ENCODE peak calls at places on chromosomes 3 and 15, in five cellular contexts. B, C, I, P and Y are unnamed samples.

GRCh38 chr3:112770026-112770626 is 76.5 kb downstream of the CD200R1L start:
- DNase-seq in B (no peak), C (peak; percentile 57), I (peak; percentile 90), P (no peak), Y (no peak)

GRCh38 chr3:12178091-12178820 is 19.5 kb upstream of the TIMP4 start:
- DNase-seq in B (no peak), C (no peak), I (peak; percentile 49), P (no peak), Y (no peak)

GRCh38 chr3:123194552-123194951 is 7.2 kb upstream of the SEC22A start:
- DNase-seq in B (no peak), C (peak; percentile 97), I (peak; percentile 17), P (no peak), Y (no peak)

GRCh38 chr3:136925425-136926190 is 32.2 kb upstream of the IL20RB start:
- DNase-seq in B (no peak), C (no peak), I (no peak), P (no peak), Y (no peak)

GRCh38 chr3:150216041-150216811 is 191.9 kb upstream of the TSC22D2 start:
- DNase-seq in B (peak; percentile 55), C (no peak), I (peak; percentile 28), P (no peak), Y (no peak)

GRCh38 chr3:54188176-54188791 is 65.9 kb downstream of the CACNA2D3 start:
- DNase-seq in B (peak; percentile 33), C (peak; percentile 90), I (peak; percentile 27), P (no peak), Y (peak; percentile 14)

GRCh38 chr3:192413461-192413860 is 313.9 kb downstream of the FGF12 start:
- DNase-seq in B (no peak), C (no peak), I (no peak), P (no peak), Y (no peak)

GRCh38 chr15:33581032-33581431 is 270.3 kb downstream of the RYR3 start:
- DNase-seq in B (peak; percentile 54), C (no peak), I (peak; percentile 31), P (no peak), Y (peak; percentile 52)

GRCh38 chr3:142866841-142867631 is 21.8 kb downstream of the PCOLCE2 start:
- DNase-seq in B (no peak), C (peak; percentile 95), I (no peak), P (no peak), Y (no peak)

GRCh38 chr15:63136742-63137141 is 15.1 kb downstream of the LACTB start:
- DNase-seq in B (no peak), C (no peak), I (no peak), P (no peak), Y (peak; percentile 86)

GRCh38 chr3:119965692-119966091 is 128.6 kb downstream of the GSK3B start:
- DNase-seq in B (no peak), C (no peak), I (no peak), P (no peak), Y (no peak)

GRCh38 chr3:152399374-152399773 is 130.6 kb downstream of the MBNL1 start:
- DNase-seq in B (no peak), C (no peak), I (peak; percentile 55), P (no peak), Y (no peak)

GRCh38 chr15:49179433-49180190 is 9.6 kb downstream of the GALK2 start:
- DNase-seq in B (no peak), C (no peak), I (no peak), P (no peak), Y (no peak)

DNA sequence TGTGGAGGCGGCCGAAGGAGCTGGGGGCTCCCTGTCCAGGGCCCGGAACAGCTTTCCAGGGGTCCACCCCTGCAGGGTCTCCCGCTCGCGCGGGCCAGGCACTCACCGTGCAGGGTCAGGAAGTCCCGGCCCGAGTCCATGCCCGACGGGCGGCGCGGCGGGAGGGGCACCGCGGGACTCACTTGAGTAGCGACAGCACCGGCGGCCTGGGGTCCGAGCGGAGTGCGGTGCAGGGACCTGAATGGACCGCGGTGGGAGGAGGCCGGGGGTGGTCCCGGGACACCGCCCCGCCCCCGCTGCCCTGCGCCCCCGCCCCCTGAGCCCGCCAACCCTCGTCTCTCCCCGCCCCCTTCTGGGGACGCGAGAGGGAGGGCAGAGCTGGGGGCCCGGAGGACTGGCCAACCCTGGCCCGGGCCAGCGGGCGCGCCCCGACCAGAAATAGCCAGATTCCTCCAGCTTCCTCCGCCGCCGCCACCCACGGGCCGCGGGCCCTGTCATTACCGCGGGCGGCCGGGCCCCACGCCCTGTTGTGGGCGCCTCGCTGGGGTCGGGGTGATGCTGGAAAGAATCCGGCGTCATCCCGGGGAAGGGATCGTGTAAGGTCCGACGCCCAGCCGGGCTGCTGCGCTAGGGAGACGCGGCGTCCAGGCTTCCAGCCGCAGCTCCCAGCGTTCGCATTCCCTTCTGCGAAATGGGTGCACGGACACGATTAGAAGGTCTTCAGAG is at the start of gene PLCD1:
- DNase-seq in B (peak; percentile 87), C (peak; percentile 95), I (no peak), P (peak; percentile 82), Y (no peak)
- H3K4me3 ChIP-seq in B (peak within 1 kb of the TSS; percentile 65), C (peak within 1 kb of the TSS; percentile 82), I (peak within 1 kb of the TSS; percentile 61), P (no peak within 1 kb of the TSS), Y (peak within 1 kb of the TSS; percentile 56)

GRCh38 chr3:81352867-81353266 is 408.6 kb downstream of the GBE1 start:
- DNase-seq in B (no peak), C (peak; percentile 62), I (peak; percentile 23), P (no peak), Y (no peak)
- TF ChIP-seq CTCF in B (no peak), C (peak; percentile 65), I (peak; percentile 22), P (no peak), Y (peak; percentile 33)

DNA sequence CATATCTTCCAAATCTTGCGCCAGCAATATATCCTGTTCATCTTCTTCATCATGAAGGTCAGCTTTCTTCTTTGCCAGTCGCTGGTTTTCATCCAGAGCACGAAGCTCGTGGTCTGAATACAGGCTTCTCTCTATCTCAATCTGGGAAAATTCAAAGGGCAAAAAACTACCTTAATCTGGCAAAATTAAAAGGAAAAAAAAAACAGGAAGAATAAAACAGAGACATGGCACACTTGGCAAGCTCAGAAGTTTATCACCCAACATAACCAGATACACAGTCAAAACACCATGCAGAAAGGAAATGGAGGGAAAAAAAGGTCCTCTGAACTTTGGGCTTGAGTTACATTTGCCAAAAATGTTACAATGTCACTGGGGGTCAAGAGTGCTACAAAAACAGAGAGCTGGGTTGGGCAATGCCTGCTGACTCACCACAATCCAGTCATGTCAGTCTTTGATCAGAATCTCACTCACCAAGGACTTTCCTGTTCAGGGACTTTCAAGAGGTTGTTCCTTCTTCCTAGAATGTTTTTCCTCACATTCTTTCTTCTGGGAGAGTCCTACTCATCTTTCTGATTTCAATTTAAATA is 1.5 kb downstream of the MRPL46 start:
- DNase-seq in B (no peak), C (peak; percentile 17), I (peak; percentile 58), P (no peak), Y (no peak)
- H3K4me3 ChIP-seq in B (no peak overlapping the region), C (peak overlapping the region; percentile 97), I (no peak overlapping the region), P (no peak overlapping the region), Y (no peak overlapping the region)

GRCh38 chr3:17687585-17687984 is 54.8 kb downstream of the TBC1D5 start:
- DNase-seq in B (no peak), C (no peak), I (no peak), P (no peak), Y (no peak)

DNA sequence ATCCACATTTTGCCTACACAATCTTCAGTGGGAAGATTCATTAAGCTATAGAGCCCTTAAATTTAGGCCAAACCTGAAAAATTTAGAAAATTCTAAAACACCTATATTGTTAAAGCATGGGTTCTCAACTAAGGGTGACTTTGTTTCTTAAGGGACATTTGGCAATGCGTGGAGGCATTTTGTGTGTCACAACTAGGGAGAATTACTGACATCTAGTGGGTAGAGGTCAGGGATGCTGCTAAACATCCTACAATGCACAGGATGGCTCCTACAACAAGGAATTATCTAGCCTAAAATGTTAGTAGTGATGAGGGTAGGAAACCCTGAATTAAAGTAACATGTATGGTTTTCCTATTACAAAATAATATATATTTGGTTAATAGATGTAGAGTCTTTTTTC is 55.8 kb downstream of the TBC1D5 start:
- DNase-seq in B (no peak), C (no peak), I (no peak), P (no peak), Y (no peak)
- TF ChIP-seq CTCF in B (no peak), C (peak; percentile 73), I (peak; percentile 19), P (no peak), Y (no peak)

GRCh38 chr15:45378913-45379262 is 544 bp upstream of the GATM start:
- DNase-seq in B (no peak), C (no peak), I (no peak), P (no peak), Y (no peak)
- H3K4me3 ChIP-seq in B (peak overlapping the region; percentile 56), C (peak overlapping the region; percentile 94), I (no peak overlapping the region), P (no peak overlapping the region), Y (peak overlapping the region; percentile 49)

GRCh38 chr15:42575188-42576039 is at the start of gene STARD9:
- DNase-seq in B (peak; percentile 99), C (peak; percentile 99), I (peak; percentile 97), P (peak; percentile 99), Y (peak; percentile 95)
- TF ChIP-seq CTCF in B (no peak), C (no peak), I (no peak), P (no peak), Y (no peak)